ENCODE peak calls at places on chromosomes 16 and 17, in ten cellular contexts. R is T-helper 1 cell; L is EL; G is stimulated activated CD4-positive, alpha-beta T cell treated with anti-CD3 and anti-CD28 coated beads, Interleukin-2, amount 100 ng/mL, for 48 hours; V is ecto neural progenitor cell; C is dorsolateral prefrontal cortex; K is Right ventricle myocardium superior; D is amygdala; H is AG08396; U is AG04450. I is an unnamed sample.

GRCh38 chr16:30381351-30382041 is 865 bp downstream of the SEPTIN1 start:
- DNase-seq in K (no peak), R (no peak), H (no peak), G (peak), D (no peak), C (no peak), L (no peak), U (no peak), V (peak), I (no peak)

GRCh38 chr16:89193021-89193575 is 7.2 kb downstream of the SLC22A31 start:
- DNase-seq in L (peak), K (peak), H (peak), G (no peak), D (no peak), V (peak), C (no peak), U (no peak), R (no peak), I (no peak)

GRCh38 chr16:11627822-11628457 is 40.3 kb upstream of the SNN start:
- DNase-seq in R (no peak), K (no peak), D (no peak), H (no peak), C (no peak), U (no peak), G (no peak), L (peak), V (no peak), I (no peak)

GRCh38 chr17:34257986-34258326 is 2.9 kb downstream of the CCL2 start:
- DNase-seq in G (no peak), C (no peak), U (no peak), R (no peak), H (no peak), K (no peak), D (no peak), V (no peak), L (no peak), I (no peak)

GRCh38 chr17:55266051-55266957 is 1.5 kb downstream of the HLF start:
- DNase-seq in R (no peak), G (no peak), D (no peak), H (no peak), K (peak), U (no peak), L (no peak), C (peak), V (peak), I (no peak)

GRCh38 chr16:89201467-89202377 is 1.4 kb upstream of the SLC22A31 start:
- DNase-seq in D (no peak), H (peak), K (peak), L (peak), V (peak), G (peak), R (peak), C (no peak), U (no peak), I (no peak)

GRCh38 chr16:84686702-84687298 is 13.0 kb upstream of the USP10 start:
- DNase-seq in L (no peak), R (no peak), V (no peak), H (no peak), D (no peak), U (no peak), G (no peak), K (no peak), C (no peak), I (no peak)

GRCh38 chr17:46089389-46089965 is 90.4 kb downstream of the STH start:
- DNase-seq in G (no peak), L (no peak), U (no peak), R (no peak), V (no peak), K (no peak), D (no peak), C (no peak), H (no peak), I (no peak)

GRCh38 chr16:87368029-87368765 is 15.4 kb downstream of the FBXO31 start:
- DNase-seq in H (no peak), C (no peak), U (no peak), G (no peak), K (peak), D (no peak), R (no peak), V (no peak), L (no peak), I (no peak)

GRCh38 chr16:53465606-53466290 is 31.5 kb downstream of the RBL2 start:
- DNase-seq in K (no peak), G (no peak), U (peak), D (no peak), C (no peak), L (peak), V (no peak), R (no peak), H (no peak), I (no peak)

GRCh38 chr17:80704894-80705293 is 160.3 kb downstream of the RPTOR start:
- DNase-seq in R (no peak), V (no peak), D (no peak), G (no peak), U (no peak), C (no peak), L (no peak), H (no peak), K (no peak), I (no peak)

GRCh38 chr17:29591737-29592624 is 951 bp upstream of the ANKRD13B start:
- DNase-seq in U (no peak), V (peak), R (peak), H (peak), D (peak), G (peak), K (peak), L (peak), C (peak), I (peak)

GRCh38 chr16:86099326-86099725 is 200.4 kb downstream of the IRF8 start:
- DNase-seq in K (no peak), D (no peak), V (no peak), G (no peak), U (no peak), H (no peak), L (no peak), R (no peak), C (peak), I (no peak)

GRCh38 chr16:26644912-26645543 is 421.7 kb upstream of the C16orf82 start:
- DNase-seq in L (no peak), K (no peak), R (no peak), D (no peak), V (peak), U (no peak), C (no peak), H (no peak), G (no peak), I (no peak)

GRCh38 chr17:781920-782731 is at the start of the genes GLOD4 and MRM3:
- DNase-seq in V (peak), K (peak), C (peak), L (peak), U (peak), G (peak), D (peak), R (peak), H (peak), I (peak)

GRCh38 chr17:81885454-81885853 is 5.9 kb downstream of the ALYREF start:
- DNase-seq in V (no peak), C (no peak), D (no peak), G (no peak), U (no peak), R (no peak), L (no peak), H (no peak), K (no peak), I (no peak)

GRCh38 chr17:32881054-32881453 is 4.1 kb upstream of the MYO1D start:
- DNase-seq in C (no peak), K (no peak), R (no peak), H (no peak), L (no peak), D (no peak), V (no peak), U (no peak), G (no peak), I (no peak)

GRCh38 chr17:82599674-82600661 is 48.3 kb downstream of the WDR45B start:
- DNase-seq in R (no peak), K (no peak), D (no peak), V (no peak), G (no peak), H (no peak), L (no peak), U (no peak), C (no peak), I (no peak)

GRCh38 chr17:27207073-27207511 is 86.8 kb upstream of the WSB1 start:
- DNase-seq in D (no peak), V (no peak), K (no peak), R (no peak), L (peak), H (peak), G (no peak), C (no peak), U (peak), I (no peak)

GRCh38 chr17:78337244-78338109 is 22.4 kb downstream of the SOCS3 start:
- DNase-seq in G (no peak), H (no peak), K (no peak), C (no peak), R (no peak), D (no peak), L (peak), U (no peak), V (no peak), I (no peak)

GRCh38 chr17:45639297-45639849 is 144.7 kb upstream of the CRHR1 start:
- DNase-seq in D (no peak), C (peak), L (no peak), U (no peak), G (no peak), R (no peak), V (no peak), K (no peak), H (peak), I (no peak)

GRCh38 chr17:71922439-71922838 is 198.4 kb upstream of the SOX9 start:
- DNase-seq in V (no peak), G (no peak), D (no peak), L (peak), K (no peak), H (peak), U (no peak), R (no peak), C (no peak), I (no peak)

GRCh38 chr16:87233928-87234327 is 83.3 kb downstream of the C16orf95 start:
- DNase-seq in H (peak), D (no peak), R (no peak), K (no peak), G (no peak), V (no peak), U (no peak), L (peak), C (no peak), I (no peak)

GRCh38 chr17:81391964-81392908 is 3.0 kb upstream of the BAHCC1 start:
- DNase-seq in V (no peak), C (no peak), G (no peak), K (peak), L (peak), U (no peak), R (no peak), H (peak), D (no peak), I (peak)

GRCh38 chr16:67883146-67883871 is 1.4 kb upstream of the NRN1L start:
- DNase-seq in U (no peak), D (no peak), K (no peak), G (no peak), V (no peak), R (no peak), H (no peak), C (no peak), L (no peak), I (no peak)

GRCh38 chr17:298791-299450 is 53.7 kb downstream of the RPH3AL start:
- DNase-seq in D (no peak), V (no peak), U (no peak), C (no peak), R (no peak), K (peak), L (no peak), H (no peak), G (no peak), I (no peak)

GRCh38 chr17:17200831-17201230 is 5.3 kb downstream of the PLD6 start:
- DNase-seq in V (no peak), U (no peak), C (no peak), D (no peak), R (no peak), K (no peak), G (no peak), L (no peak), H (no peak), I (no peak)

GRCh38 chr17:9968881-9969280 is 63.8 kb upstream of the RCVRN start:
- DNase-seq in H (no peak), C (no peak), L (no peak), D (no peak), K (no peak), U (no peak), V (no peak), R (no peak), G (no peak), I (no peak)

GRCh38 chr16:12455287-12455798 is 348.3 kb downstream of the CPPED1 start:
- DNase-seq in K (peak), G (peak), V (peak), H (peak), U (no peak), L (peak), D (peak), C (peak), R (no peak), I (peak)

GRCh38 chr17:67165201-67165600 is 79.8 kb downstream of the HELZ start:
- DNase-seq in U (no peak), L (no peak), K (peak), R (no peak), C (no peak), D (no peak), V (no peak), H (no peak), G (no peak), I (no peak)